ENCODE peak calls at places on chromosomes 3 and 15, in six cellular contexts. C, O, P, B, A and I are unnamed samples.

GRCh38 chr3:49799761-49800160 is at the start of gene CDHR4:
- DNase-seq in B (no peak), C (no peak), A (no peak), O (no peak), P (peak; percentile 44), I (no peak)

GRCh38 chr15:48281674-48282073 is 49.6 kb upstream of the DUT start:
- DNase-seq in A (no peak), B (no peak), C (no peak), P (no peak), O (no peak), I (no peak)

GRCh38 chr3:57163751-57164150 is 1.4 kb downstream of the IL17RD start:
- DNase-seq in B (no peak), C (no peak), O (no peak), P (no peak), A (no peak), I (no peak)

GRCh38 chr3:82012775-82013174 is 251.3 kb upstream of the GBE1 start:
- DNase-seq in B (no peak), C (peak; percentile 11), O (no peak), P (no peak), A (no peak), I (no peak)

GRCh38 chr3:149809694-149810093 is 3.3 kb upstream of the RNF13 start:
- DNase-seq in C (no peak), O (no peak), P (no peak), B (no peak), A (no peak), I (no peak)

GRCh38 chr15:61393524-61393923 is 164.4 kb upstream of the RORA start:
- DNase-seq in A (no peak), O (no peak), B (no peak), C (no peak), P (no peak), I (no peak)

GRCh38 chr3:106261396-106261795 is 392.6 kb upstream of the CBLB start:
- DNase-seq in C (no peak), P (no peak), A (no peak), O (no peak), B (no peak), I (no peak)

GRCh38 chr3:11709782-11710181 is 66.1 kb upstream of the VGLL4 start:
- DNase-seq in O (no peak), P (no peak), C (no peak), A (no peak), B (no peak), I (no peak)

GRCh38 chr3:178785961-178786360 is 249.7 kb downstream of the KCNMB2 start:
- DNase-seq in C (no peak), B (no peak), A (no peak), P (no peak), O (no peak), I (no peak)

GRCh38 chr3:82093641-82094040 is 332.2 kb upstream of the GBE1 start:
- DNase-seq in C (peak; percentile 7), P (no peak), B (no peak), A (no peak), O (no peak), I (no peak)

GRCh38 chr3:171688593-171688992 is 121.7 kb downstream of the PLD1 start:
- DNase-seq in C (no peak), B (no peak), A (no peak), O (no peak), P (no peak), I (no peak)

GRCh38 chr3:127395663-127396320 is 107.9 kb upstream of the PRR20G start:
- DNase-seq in P (no peak), O (no peak), A (no peak), B (no peak), C (no peak), I (no peak)

GRCh38 chr3:27565201-27565827 is 81.1 kb upstream of the SLC4A7 start:
- DNase-seq in B (no peak), P (no peak), A (no peak), C (no peak), O (no peak), I (no peak)

GRCh38 chr3:144361002-144361401 is 389.4 kb downstream of the DIPK2A start:
- DNase-seq in P (no peak), C (no peak), A (no peak), O (no peak), B (no peak), I (no peak)

GRCh38 chr3:194194757-194195086 is 58.8 kb downstream of the HES1 start:
- DNase-seq in P (no peak), A (no peak), O (no peak), C (no peak), B (no peak), I (no peak)

GRCh38 chr3:129651316-129652202 is 45.1 kb upstream of the PLXND1 start:
- DNase-seq in P (no peak), O (no peak), C (no peak), A (no peak), B (no peak), I (no peak)

GRCh38 chr3:120052685-120053084 is 41.6 kb downstream of the GSK3B start:
- DNase-seq in O (no peak), B (no peak), C (no peak), A (no peak), P (no peak), I (no peak)